ENCODE peak calls at places on chromosome 22, in seven cellular contexts. R, W, Z, I, U, K and Y are unnamed samples.

GRCh38 chr22:23888615-23889401 is 5.4 kb upstream of the MIF start:
- DNase-seq in R (no peak), W (no peak), Z (no peak), I (no peak), U (no peak), K (no peak), Y (no peak)

GRCh38 chr22:20211409-20211996 is 56.6 kb downstream of the RTN4R start:
- DNase-seq in R (no peak), W (no peak), Z (no peak), I (no peak), U (no peak), K (no peak), Y (no peak)

GRCh38 chr22:46022881-46023512 is 46.0 kb upstream of the WNT7B start:
- DNase-seq in R (no peak), W (no peak), Z (no peak), I (no peak), U (no peak), K (no peak), Y (peak)

GRCh38 chr22:36433318-36434231 is 45.8 kb upstream of the MYH9 start:
- DNase-seq in R (no peak), W (peak), Z (no peak), I (no peak), U (no peak), K (no peak), Y (no peak)

GRCh38 chr22:42905702-42906183 is 48.7 kb upstream of the ARFGAP3 start:
- DNase-seq in R (no peak), W (peak), Z (no peak), I (no peak), U (no peak), K (no peak), Y (no peak)

GRCh38 chr22:39954584-39955055 is 5.6 kb upstream of the TMA7B start:
- DNase-seq in R (peak), W (no peak), Z (no peak), I (no peak), U (no peak), K (no peak), Y (no peak)

GRCh38 chr22:35425971-35426800 is 26.2 kb downstream of the MCM5 start:
- DNase-seq in R (no peak), W (no peak), Z (no peak), I (no peak), U (no peak), K (no peak), Y (no peak)

GRCh38 chr22:32985899-32986772 is 72.0 kb downstream of the SYN3 start:
- DNase-seq in R (peak), W (peak), Z (no peak), I (peak), U (peak), K (peak), Y (no peak)

GRCh38 chr22:39240841-39241631 is 3.7 kb downstream of the PDGFB start:
- DNase-seq in R (peak), W (peak), Z (peak), I (no peak), U (no peak), K (no peak), Y (no peak)

GRCh38 chr22:40853961-40854360 is 2.5 kb downstream of the ST13 start:
- DNase-seq in R (no peak), W (no peak), Z (no peak), I (peak), U (no peak), K (no peak), Y (no peak)

GRCh38 chr22:38247713-38248112 is 25.1 kb downstream of the TMEM184B start:
- DNase-seq in R (no peak), W (no peak), Z (no peak), I (no peak), U (no peak), K (no peak), Y (no peak)

GRCh38 chr22:38944653-38945052 is 12.8 kb upstream of the APOBEC3A start:
- DNase-seq in R (no peak), W (no peak), Z (no peak), I (no peak), U (no peak), K (peak), Y (peak)

GRCh38 chr22:47090591-47091240 is 328.3 kb downstream of the TBC1D22A start:
- DNase-seq in R (peak), W (no peak), Z (peak), I (no peak), U (peak), K (no peak), Y (no peak)

GRCh38 chr22:42721045-42721434 is 370 bp upstream of the A4GALT start:
- DNase-seq in R (no peak), W (no peak), Z (no peak), I (no peak), U (no peak), K (no peak), Y (no peak)

GRCh38 chr22:48398181-48398905 is 1429.3 kb downstream of the BRD1 start:
- DNase-seq in R (no peak), W (no peak), Z (no peak), I (no peak), U (no peak), K (no peak), Y (no peak)